ENCODE peak calls at places on chromosomes 12 and 14, in six cellular contexts. One of them, this sample, is unnamed.

GRCh38 chr14:106442857-106443256 is 916.5 kb downstream of the TMEM121 start:
- DNase-seq in IMR-90: no peak
- DNase-seq in PC-9: no peak
- DNase-seq in fibroblast of lung: no peak
- DNase-seq in DND-41: peak
- DNase-seq in mesenchymal stem cell: no peak
- DNase-seq in this sample: no peak

GRCh38 chr14:23047042-23047634 is 5.1 kb downstream of the PSMB11 start:
- DNase-seq in IMR-90: no peak
- DNase-seq in PC-9: no peak
- DNase-seq in fibroblast of lung: no peak
- DNase-seq in DND-41: no peak
- DNase-seq in mesenchymal stem cell: no peak
- DNase-seq in this sample: peak

GRCh38 chr14:28412076-28412475 is 354.5 kb upstream of the FOXG1 start:
- DNase-seq in PC-9: no peak
- DNase-seq in fibroblast of lung: peak
- DNase-seq in IMR-90: no peak
- DNase-seq in DND-41: no peak
- DNase-seq in mesenchymal stem cell: no peak
- DNase-seq in this sample: no peak

GRCh38 chr12:110785240-110785639 is 42.5 kb upstream of the PPP1CC start:
- DNase-seq in mesenchymal stem cell: no peak
- DNase-seq in PC-9: no peak
- DNase-seq in IMR-90: no peak
- DNase-seq in fibroblast of lung: no peak
- DNase-seq in DND-41: no peak
- DNase-seq in this sample: no peak

GRCh38 chr12:28771961-28772360 is 377.1 kb upstream of the FAR2 start:
- DNase-seq in fibroblast of lung: no peak
- DNase-seq in IMR-90: no peak
- DNase-seq in DND-41: no peak
- DNase-seq in PC-9: no peak
- DNase-seq in mesenchymal stem cell: no peak
- DNase-seq in this sample: no peak

GRCh38 chr12:79929065-79929464 is 5.8 kb downstream of the PPP1R12A start:
- DNase-seq in IMR-90: no peak
- DNase-seq in fibroblast of lung: no peak
- DNase-seq in PC-9: no peak
- DNase-seq in mesenchymal stem cell: no peak
- DNase-seq in DND-41: no peak
- DNase-seq in this sample: no peak

GRCh38 chr12:95205685-95206084 is 11.6 kb downstream of the FGD6 start:
- DNase-seq in DND-41: no peak
- DNase-seq in fibroblast of lung: peak
- DNase-seq in mesenchymal stem cell: peak
- DNase-seq in IMR-90: peak
- DNase-seq in PC-9: peak
- DNase-seq in this sample: peak

GRCh38 chr12:63103489-63104131 is 47.4 kb downstream of the AVPR1A start:
- DNase-seq in DND-41: peak
- DNase-seq in fibroblast of lung: peak
- DNase-seq in mesenchymal stem cell: peak
- DNase-seq in IMR-90: peak
- DNase-seq in PC-9: no peak
- DNase-seq in this sample: peak

GRCh38 chr12:82329508-82329907 is 28.7 kb downstream of the CCDC59 start:
- DNase-seq in IMR-90: no peak
- DNase-seq in mesenchymal stem cell: no peak
- DNase-seq in fibroblast of lung: no peak
- DNase-seq in PC-9: no peak
- DNase-seq in DND-41: no peak
- DNase-seq in this sample: no peak

GRCh38 chr12:57837779-57838562 is 8.6 kb downstream of the CTDSP2 start:
- DNase-seq in mesenchymal stem cell: peak
- DNase-seq in fibroblast of lung: peak
- DNase-seq in PC-9: no peak
- DNase-seq in IMR-90: peak
- DNase-seq in DND-41: peak
- DNase-seq in this sample: peak

GRCh38 chr14:52076334-52076733 is 7.5 kb upstream of the NID2 start:
- DNase-seq in mesenchymal stem cell: no peak
- DNase-seq in PC-9: peak
- DNase-seq in IMR-90: peak
- DNase-seq in DND-41: no peak
- DNase-seq in fibroblast of lung: peak
- DNase-seq in this sample: peak

GRCh38 chr12:107379852-107380567 is 286.7 kb upstream of the CRY1 start:
- DNase-seq in DND-41: no peak
- DNase-seq in mesenchymal stem cell: no peak
- DNase-seq in IMR-90: peak
- DNase-seq in fibroblast of lung: peak
- DNase-seq in PC-9: peak
- DNase-seq in this sample: no peak

GRCh38 chr14:70934502-70935134 is 27.4 kb downstream of the PCNX1 start:
- DNase-seq in mesenchymal stem cell: peak
- DNase-seq in fibroblast of lung: peak
- DNase-seq in DND-41: no peak
- DNase-seq in IMR-90: peak
- DNase-seq in PC-9: no peak
- DNase-seq in this sample: peak

GRCh38 chr12:87820524-87821194 is 208.5 kb downstream of the C12orf50 start:
- DNase-seq in DND-41: no peak
- DNase-seq in fibroblast of lung: peak
- DNase-seq in IMR-90: peak
- DNase-seq in mesenchymal stem cell: peak
- DNase-seq in PC-9: peak
- DNase-seq in this sample: no peak

GRCh38 chr14:42424501-42424900 is 817.8 kb downstream of the LRFN5 start:
- DNase-seq in DND-41: no peak
- DNase-seq in PC-9: no peak
- DNase-seq in mesenchymal stem cell: peak
- DNase-seq in IMR-90: peak
- DNase-seq in fibroblast of lung: peak
- DNase-seq in this sample: no peak

GRCh38 chr14:22547309-22547947 is 41.6 kb downstream of the DAD1 start:
- DNase-seq in IMR-90: no peak
- DNase-seq in mesenchymal stem cell: peak
- DNase-seq in fibroblast of lung: no peak
- DNase-seq in DND-41: no peak
- DNase-seq in PC-9: no peak
- DNase-seq in this sample: peak

GRCh38 chr12:48758737-48759136 is 30.2 kb downstream of the ADCY6 start:
- DNase-seq in PC-9: no peak
- DNase-seq in fibroblast of lung: no peak
- DNase-seq in DND-41: no peak
- DNase-seq in mesenchymal stem cell: no peak
- DNase-seq in IMR-90: no peak
- DNase-seq in this sample: no peak

GRCh38 chr14:100211893-100212292 is 27.1 kb upstream of the YY1 start:
- DNase-seq in DND-41: no peak
- DNase-seq in PC-9: no peak
- DNase-seq in mesenchymal stem cell: no peak
- DNase-seq in fibroblast of lung: no peak
- DNase-seq in IMR-90: no peak
- DNase-seq in this sample: no peak

DNA sequence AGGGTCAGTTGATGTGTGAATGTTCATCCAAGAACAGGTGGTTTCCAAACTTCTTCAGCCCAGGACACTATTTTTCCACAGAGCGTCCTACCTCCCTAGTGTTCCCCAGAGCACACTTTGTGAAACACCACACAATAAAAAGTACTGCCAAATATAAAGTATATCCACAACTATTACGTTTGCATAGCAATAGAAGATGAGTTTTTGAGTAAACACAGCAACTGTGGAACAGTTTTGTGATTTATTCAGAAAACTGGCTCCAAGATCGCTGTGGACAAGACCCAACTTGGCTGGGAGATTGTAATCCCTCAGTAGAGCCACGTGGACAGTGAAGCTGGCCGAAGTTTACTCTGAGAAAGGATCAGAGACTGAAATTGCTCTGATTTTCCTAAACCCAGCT is 14.5 kb upstream of the MAP1LC3B2 start:
- DNase-seq in DND-41: no peak
- DNase-seq in fibroblast of lung: peak
- DNase-seq in PC-9: no peak
- DNase-seq in IMR-90: no peak
- DNase-seq in mesenchymal stem cell: no peak
- DNase-seq in this sample: no peak
- H2AFZ ChIP-seq in DND-41: no peak
- H2AFZ ChIP-seq in fibroblast of lung: no peak
- H2AFZ ChIP-seq in PC-9: no peak
- H2AFZ ChIP-seq in IMR-90: no peak
- H2AFZ ChIP-seq in mesenchymal stem cell: no peak
- H2AFZ ChIP-seq in this sample: no peak

GRCh38 chr12:64782181-64782580 is 23.0 kb upstream of the GNS start:
- DNase-seq in fibroblast of lung: no peak
- DNase-seq in DND-41: no peak
- DNase-seq in PC-9: no peak
- DNase-seq in IMR-90: no peak
- DNase-seq in mesenchymal stem cell: no peak
- DNase-seq in this sample: peak

GRCh38 chr12:64780531-64781373 is 21.5 kb upstream of the GNS start:
- DNase-seq in fibroblast of lung: no peak
- DNase-seq in mesenchymal stem cell: peak
- DNase-seq in IMR-90: no peak
- DNase-seq in DND-41: no peak
- DNase-seq in PC-9: peak
- DNase-seq in this sample: peak

GRCh38 chr12:64781374-64782029 is 22.3 kb upstream of the GNS start:
- DNase-seq in fibroblast of lung: no peak
- DNase-seq in mesenchymal stem cell: no peak
- DNase-seq in DND-41: no peak
- DNase-seq in IMR-90: no peak
- DNase-seq in PC-9: peak
- DNase-seq in this sample: peak

GRCh38 chr12:64779349-64779974 is 20.3 kb upstream of the GNS start:
- DNase-seq in DND-41: no peak
- DNase-seq in IMR-90: no peak
- DNase-seq in fibroblast of lung: no peak
- DNase-seq in PC-9: no peak
- DNase-seq in mesenchymal stem cell: no peak
- DNase-seq in this sample: no peak

DNA sequence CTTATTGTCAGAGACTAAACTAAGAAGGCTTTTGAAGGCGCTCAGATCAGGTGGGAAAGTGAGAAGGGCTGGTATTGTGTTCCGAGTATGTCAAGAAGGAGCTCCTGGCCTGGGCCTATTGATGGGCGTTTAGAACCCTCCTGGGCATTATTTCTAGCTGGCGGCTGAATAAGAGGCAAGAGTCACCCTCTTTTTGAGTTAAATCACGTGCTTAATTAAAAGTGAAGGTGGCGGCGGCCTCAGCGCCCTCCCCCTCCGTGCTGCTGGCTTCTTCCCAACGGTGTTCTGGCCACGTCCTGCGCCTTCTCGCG is 21.0 kb upstream of the GNS start:
- DNase-seq in IMR-90: no peak
- DNase-seq in fibroblast of lung: no peak
- DNase-seq in PC-9: no peak
- DNase-seq in DND-41: no peak
- DNase-seq in mesenchymal stem cell: no peak
- DNase-seq in this sample: no peak
- H2AFZ ChIP-seq in IMR-90: peak
- H2AFZ ChIP-seq in fibroblast of lung: no peak
- H2AFZ ChIP-seq in PC-9: peak
- H2AFZ ChIP-seq in DND-41: no peak
- H2AFZ ChIP-seq in mesenchymal stem cell: no peak
- H2AFZ ChIP-seq in this sample: peak

DNA sequence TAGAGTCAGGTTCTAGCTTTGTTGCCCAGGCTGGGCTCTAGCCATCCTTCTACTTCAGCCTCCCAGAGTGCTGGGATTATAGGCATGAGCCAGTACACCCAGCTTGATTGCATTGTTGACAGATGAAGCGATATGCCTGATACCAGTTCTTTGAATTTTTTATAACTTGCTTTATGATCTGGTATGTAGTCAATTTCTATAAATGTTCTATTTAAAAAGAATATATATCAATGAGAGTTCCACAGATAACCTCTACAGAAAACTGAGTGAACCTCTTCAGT is 99.8 kb downstream of the DIP2B start:
- DNase-seq in mesenchymal stem cell: no peak
- DNase-seq in PC-9: no peak
- DNase-seq in DND-41: no peak
- DNase-seq in IMR-90: no peak
- DNase-seq in fibroblast of lung: no peak
- DNase-seq in this sample: no peak
- H2AFZ ChIP-seq in mesenchymal stem cell: no peak
- H2AFZ ChIP-seq in PC-9: no peak
- H2AFZ ChIP-seq in DND-41: no peak
- H2AFZ ChIP-seq in IMR-90: no peak
- H2AFZ ChIP-seq in fibroblast of lung: no peak
- H2AFZ ChIP-seq in this sample: no peak

GRCh38 chr14:99206053-99206452 is 65.9 kb downstream of the BCL11B start:
- DNase-seq in fibroblast of lung: no peak
- DNase-seq in DND-41: no peak
- DNase-seq in mesenchymal stem cell: no peak
- DNase-seq in IMR-90: no peak
- DNase-seq in PC-9: no peak
- DNase-seq in this sample: no peak

GRCh38 chr14:99210333-99210732 is 61.7 kb downstream of the BCL11B start:
- DNase-seq in mesenchymal stem cell: no peak
- DNase-seq in IMR-90: no peak
- DNase-seq in PC-9: no peak
- DNase-seq in fibroblast of lung: no peak
- DNase-seq in DND-41: no peak
- DNase-seq in this sample: no peak

GRCh38 chr14:99209409-99209808 is 62.6 kb downstream of the BCL11B start:
- DNase-seq in mesenchymal stem cell: no peak
- DNase-seq in IMR-90: no peak
- DNase-seq in fibroblast of lung: no peak
- DNase-seq in DND-41: no peak
- DNase-seq in PC-9: no peak
- DNase-seq in this sample: no peak

GRCh38 chr14:99205086-99205688 is 66.8 kb downstream of the BCL11B start:
- DNase-seq in PC-9: no peak
- DNase-seq in DND-41: no peak
- DNase-seq in IMR-90: no peak
- DNase-seq in mesenchymal stem cell: no peak
- DNase-seq in fibroblast of lung: no peak
- DNase-seq in this sample: no peak

GRCh38 chr14:99207456-99207855 is 64.5 kb downstream of the BCL11B start:
- DNase-seq in PC-9: no peak
- DNase-seq in mesenchymal stem cell: no peak
- DNase-seq in fibroblast of lung: no peak
- DNase-seq in IMR-90: no peak
- DNase-seq in DND-41: no peak
- DNase-seq in this sample: no peak
- H2AFZ ChIP-seq in PC-9: no peak
- H2AFZ ChIP-seq in mesenchymal stem cell: no peak
- H2AFZ ChIP-seq in fibroblast of lung: no peak
- H2AFZ ChIP-seq in IMR-90: no peak
- H2AFZ ChIP-seq in DND-41: no peak
- H2AFZ ChIP-seq in this sample: no peak

GRCh38 chr12:67634167-67634793 is 14.3 kb upstream of the DYRK2 start:
- DNase-seq in IMR-90: no peak
- DNase-seq in fibroblast of lung: no peak
- DNase-seq in DND-41: no peak
- DNase-seq in PC-9: no peak
- DNase-seq in mesenchymal stem cell: no peak
- DNase-seq in this sample: no peak
- H2AFZ ChIP-seq in IMR-90: no peak
- H2AFZ ChIP-seq in fibroblast of lung: no peak
- H2AFZ ChIP-seq in DND-41: no peak
- H2AFZ ChIP-seq in PC-9: no peak
- H2AFZ ChIP-seq in mesenchymal stem cell: no peak
- H2AFZ ChIP-seq in this sample: no peak

This sample was measured in endothelial cell of umbilical vein.